ENCODE peak calls at places on chromosomes 4 and X, in four cellular contexts. B is mesenchymal stem cell, F is mesendoderm, I is IMR-90. W is an unnamed sample.

GRCh38 chrX:78527263-78527662 is 131.9 kb downstream of the RTL3 start:
- DNase-seq in B (no peak), F (no peak), I (peak; percentile 8), W (no peak)

GRCh38 chrX:123648028-123648810 is 84.6 kb downstream of the THOC2 start:
- DNase-seq in B (peak; percentile 88), F (peak; percentile 94), I (peak; percentile 83), W (peak; percentile 44)

GRCh38 chr4:18593297-18594002 is 571.9 kb upstream of the LCORL start:
- DNase-seq in B (peak; percentile 73), F (peak; percentile 82), I (peak; percentile 74), W (peak; percentile 87)

GRCh38 chrX:46704767-46705386 is 54.0 kb downstream of the SLC9A7 start:
- DNase-seq in B (peak; percentile 4), F (no peak), I (peak; percentile 60), W (no peak)

GRCh38 chrX:153973127-153974002 is 811 bp downstream of the TMEM187 start:
- DNase-seq in B (no peak), F (no peak), I (no peak), W (no peak)

GRCh38 chr4:103648541-103648940 is 71.2 kb downstream of the TACR3 start:
- DNase-seq in B (no peak), F (no peak), I (no peak), W (no peak)

GRCh38 chr4:109302366-109303140 is at the start of gene COL25A1:
- DNase-seq in B (peak; percentile 88), F (peak; percentile 95), I (peak; percentile 16), W (peak; percentile 89)

GRCh38 chr4:92234393-92235176 is 69.2 kb upstream of the GRID2 start:
- DNase-seq in B (peak; percentile 93), F (no peak), I (peak; percentile 100), W (no peak)

GRCh38 chr4:42390622-42391355 is 6.5 kb upstream of the SHISA3 start:
- DNase-seq in B (no peak), F (no peak), I (no peak), W (no peak)

GRCh38 chr4:70704333-70705145 is 16.2 kb downstream of the UTP3 start:
- DNase-seq in B (peak; percentile 78), F (peak; percentile 95), I (peak; percentile 67), W (peak; percentile 80)

GRCh38 chr4:74906771-74907170 is 26.1 kb upstream of the PARM1 start:
- DNase-seq in B (no peak), F (no peak), I (no peak), W (no peak)

GRCh38 chrX:47101206-47101605 is 23.0 kb downstream of the RGN start:
- DNase-seq in B (no peak), F (no peak), I (no peak), W (no peak)

GRCh38 chr4:124445071-124445470 is 267.5 kb downstream of the ANKRD50 start:
- DNase-seq in B (no peak), F (no peak), I (no peak), W (no peak)

GRCh38 chr4:121711263-121712000 is 14.7 kb upstream of the ANXA5 start:
- DNase-seq in B (peak; percentile 96), F (peak; percentile 98), I (peak; percentile 97), W (peak; percentile 86)

GRCh38 chr4:73446336-73446938 is 10.4 kb downstream of the AFP start:
- DNase-seq in B (peak; percentile 60), F (peak; percentile 67), I (peak; percentile 63), W (peak; percentile 18)

GRCh38 chr4:107740950-107741701 is 21.1 kb upstream of the PAPSS1 start:
- DNase-seq in B (peak; percentile 86), F (no peak), I (peak; percentile 60), W (no peak)

GRCh38 chr4:27366424-27366823 is 505.8 kb downstream of the STIM2 start:
- DNase-seq in B (peak; percentile 1), F (no peak), I (no peak), W (no peak)

GRCh38 chr4:123524958-123525628 is 128.5 kb downstream of the SPRY1 start:
- DNase-seq in B (peak; percentile 92), F (no peak), I (peak; percentile 65), W (no peak)

GRCh38 chrX:55754861-55755294 is 37.3 kb downstream of the RRAGB start:
- DNase-seq in B (no peak), F (no peak), I (no peak), W (no peak)

GRCh38 chrX:142043196-142043595 is 139.5 kb downstream of the MAGEC1 start:
- DNase-seq in B (no peak), F (no peak), I (no peak), W (no peak)

GRCh38 chr4:84578540-84579409 is 4.2 kb upstream of the CDS1 start:
- DNase-seq in B (peak; percentile 49), F (peak; percentile 76), I (peak; percentile 58), W (no peak)

GRCh38 chr4:153159728-153160221 is 44.5 kb upstream of the TRIM2 start:
- DNase-seq in B (peak; percentile 58), F (no peak), I (peak; percentile 76), W (no peak)

GRCh38 chr4:159368320-159368719 is 265.4 kb downstream of the RAPGEF2 start:
- DNase-seq in B (no peak), F (no peak), I (no peak), W (no peak)

GRCh38 chrX:81232218-81232617 is 30.3 kb downstream of the SH3BGRL start:
- DNase-seq in B (no peak), F (no peak), I (no peak), W (no peak)

GRCh38 chrX:45485682-45486081 is 285.0 kb upstream of the DIPK2B start:
- DNase-seq in B (no peak), F (no peak), I (no peak), W (no peak)

GRCh38 chr4:143230683-143231082 is 46.0 kb downstream of the USP38 start:
- DNase-seq in B (no peak), F (no peak), I (no peak), W (no peak)

GRCh38 chr4:41921476-41921875 is 13.8 kb upstream of the TMEM33 start:
- DNase-seq in B (no peak), F (no peak), I (no peak), W (no peak)

GRCh38 chrX:12245650-12246645 is 107.7 kb downstream of the FRMPD4 start:
- DNase-seq in B (peak; percentile 57), F (peak; percentile 57), I (peak; percentile 57), W (no peak)

GRCh38 chrX:23317799-23318724 is 16.6 kb upstream of the PTCHD1 start:
- DNase-seq in B (no peak), F (peak; percentile 59), I (no peak), W (no peak)

GRCh38 chr4:103907414-103907813 is 187.6 kb upstream of the TACR3 start:
- DNase-seq in B (no peak), F (no peak), I (no peak), W (no peak)

GRCh38 chr4:152935138-152935537 is 985 bp upstream of the FHDC1 start:
- DNase-seq in B (peak; percentile 6), F (peak; percentile 92), I (no peak), W (peak; percentile 35)

GRCh38 chrX:133670394-133670793 is 255.1 kb upstream of the GPC4 start:
- DNase-seq in B (peak; percentile 41), F (peak; percentile 44), I (peak; percentile 31), W (peak; percentile 42)

GRCh38 chr4:186739317-186739716 is 15.7 kb upstream of the FAT1 start:
- DNase-seq in B (no peak), F (no peak), I (no peak), W (no peak)

GRCh38 chrX:153411255-153411987 is at the start of gene ZFP92:
- DNase-seq in B (peak; percentile 14), F (no peak), I (no peak), W (no peak)

GRCh38 chr4:10691651-10692050 is 7.1 kb upstream of the CLNK start:
- DNase-seq in B (peak; percentile 7), F (no peak), I (no peak), W (no peak)

GRCh38 chrX:6910218-6910617 is 237.3 kb upstream of the STS start:
- DNase-seq in B (no peak), F (no peak), I (no peak), W (no peak)
- H3K27ac ChIP-seq in B (no peak overlapping the region), F (no peak overlapping the region), I (no peak overlapping the region), W (no peak overlapping the region)

DNA sequence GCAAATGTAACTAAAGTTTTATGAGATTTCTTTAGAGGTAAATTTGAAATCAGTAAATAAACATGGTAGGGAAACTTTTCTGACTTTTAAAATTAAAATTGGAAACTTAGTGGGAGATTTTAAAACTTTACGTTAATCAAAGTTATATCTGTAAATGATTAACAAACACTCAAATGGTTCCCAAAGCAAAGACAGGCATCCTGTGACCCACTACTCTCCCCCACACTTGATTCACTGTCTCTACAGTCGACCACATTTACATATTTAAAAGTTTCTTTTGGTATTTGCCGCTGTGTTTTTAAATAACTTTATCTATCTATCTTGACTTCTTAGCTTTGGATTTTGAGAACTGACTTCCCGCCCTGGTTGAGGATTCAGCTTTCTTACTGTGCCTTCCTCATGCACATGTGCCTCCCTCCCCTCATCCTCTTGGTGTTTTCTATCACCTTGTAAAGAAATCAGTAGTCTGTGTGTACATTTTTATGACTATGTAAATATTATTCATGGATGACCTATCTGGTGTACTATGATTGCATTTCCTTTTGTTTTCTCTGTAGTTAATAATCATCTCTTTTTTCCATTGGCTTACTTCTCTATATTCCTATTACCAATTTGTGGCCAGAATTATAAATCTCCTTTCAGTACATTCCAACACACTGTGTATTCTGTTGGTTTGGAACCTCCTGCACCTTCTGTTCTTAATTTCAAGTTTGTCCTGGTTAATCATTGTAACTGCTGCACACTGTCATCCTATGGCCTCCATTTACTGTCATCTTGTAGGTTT is 72.6 kb downstream of the WWC2 start:
- DNase-seq in B (no peak), F (no peak), I (peak; percentile 25), W (no peak)
- H3K23ac ChIP-seq in B (no peak overlapping the region), F (no peak overlapping the region), I (no peak overlapping the region), W (no peak overlapping the region)

GRCh38 chr4:140238353-140239041 is 84.5 kb upstream of the MAML3 start:
- DNase-seq in B (no peak), F (peak; percentile 37), I (peak; percentile 77), W (peak; percentile 39)
- H2AK5ac ChIP-seq in B (peak overlapping the region; percentile 17), F (no peak overlapping the region), I (peak overlapping the region; percentile 93), W (no peak overlapping the region)

GRCh38 chrX:150966742-150967141 is 16.4 kb upstream of the HMGB3 start:
- DNase-seq in B (no peak), F (no peak), I (no peak), W (no peak)

GRCh38 chrX:150968862-150969720 is 14.0 kb upstream of the HMGB3 start:
- DNase-seq in B (no peak), F (no peak), I (no peak), W (no peak)

GRCh38 chrX:150961631-150962030 is 21.5 kb upstream of the HMGB3 start:
- DNase-seq in B (no peak), F (no peak), I (no peak), W (no peak)

GRCh38 chrX:150967786-150968185 is 15.3 kb upstream of the HMGB3 start:
- DNase-seq in B (no peak), F (no peak), I (no peak), W (no peak)

GRCh38 chrX:150966235-150966634 is 16.9 kb upstream of the HMGB3 start:
- DNase-seq in B (no peak), F (no peak), I (no peak), W (no peak)
- H3K27ac ChIP-seq in B (no peak overlapping the region), F (no peak overlapping the region), I (no peak overlapping the region), W (no peak overlapping the region)

DNA sequence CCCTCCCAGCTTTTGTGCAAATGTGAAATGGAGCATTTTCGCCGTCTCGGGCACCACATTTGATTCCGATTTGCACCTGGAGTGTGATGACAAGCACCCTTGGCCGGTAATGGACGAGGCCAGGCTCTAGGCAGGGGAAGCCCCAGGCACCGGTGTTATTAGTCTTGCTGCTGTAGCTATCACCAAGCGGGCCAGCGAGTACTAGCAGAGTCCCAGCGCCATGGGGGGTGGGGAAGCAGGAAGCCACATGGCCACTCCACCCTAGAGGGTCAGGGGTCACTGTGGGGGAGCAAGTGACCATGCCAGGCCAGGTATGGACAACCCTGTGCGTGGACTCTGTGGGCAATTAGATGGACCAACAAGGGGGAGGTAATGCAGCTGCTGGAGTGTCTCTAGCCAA is 88.8 kb downstream of the CPZ start:
- DNase-seq in B (no peak), F (no peak), I (no peak), W (no peak)
- H3K23ac ChIP-seq in B (no peak overlapping the region), F (no peak overlapping the region), I (no peak overlapping the region), W (no peak overlapping the region)